ENCODE peak calls at places on chromosomes 3 and 15, in seven cellular contexts. O is osteoblast, W is coronary artery, J is brain microvascular endothelial cell, K is ovary, R is uterus, G is esophagus squamous epithelium. U is an unnamed sample.

GRCh38 chr3:174498638-174499037 is 360.5 kb upstream of the NAALADL2 start:
- DNase-seq in G (no peak), W (no peak), O (no peak), K (no peak), J (peak), R (no peak), U (no peak)

GRCh38 chr15:57370929-57371328 is 5.4 kb upstream of the CGNL1 start:
- DNase-seq in G (no peak), O (no peak), K (no peak), J (no peak), R (no peak), W (no peak), U (no peak)

GRCh38 chr3:136947477-136947876 is 10.3 kb upstream of the IL20RB start:
- DNase-seq in O (no peak), J (no peak), G (no peak), W (no peak), K (no peak), R (no peak), U (no peak)

GRCh38 chr3:58271901-58272501 is 34.0 kb upstream of the RPP14 start:
- DNase-seq in O (peak), K (no peak), G (no peak), W (no peak), R (no peak), J (peak), U (peak)

GRCh38 chr3:194685723-194686413 is at the start of gene FAM43A:
- DNase-seq in W (peak), O (peak), R (peak), J (peak), K (peak), G (peak), U (peak)

GRCh38 chr15:99455796-99456160 is 110.0 kb upstream of the MEF2A start:
- DNase-seq in G (no peak), W (peak), R (no peak), O (no peak), J (no peak), K (no peak), U (no peak)

GRCh38 chr3:86774082-86774691 is 216.8 kb downstream of the VGLL3 start:
- DNase-seq in R (no peak), G (no peak), W (no peak), J (no peak), O (peak), K (no peak), U (no peak)

GRCh38 chr3:88151358-88151757 is 1.6 kb downstream of the C3orf38 start:
- DNase-seq in K (no peak), R (no peak), W (no peak), J (no peak), O (peak), G (no peak), U (no peak)

GRCh38 chr3:79886204-79886603 is 118.4 kb upstream of the ROBO1 start:
- DNase-seq in O (no peak), R (no peak), G (no peak), W (no peak), J (peak), K (no peak), U (no peak)

GRCh38 chr3:153625506-153625905 is 463.5 kb downstream of the RAP2B start:
- DNase-seq in W (no peak), J (no peak), O (no peak), R (no peak), G (no peak), K (no peak), U (no peak)
- TF ChIP-seq CTCF in W (no peak), J (peak), O (peak), R (no peak), G (no peak), K (no peak), U (peak)

GRCh38 chr3:170356596-170357175 is 829 bp upstream of the SKIL start:
- DNase-seq in G (peak), J (peak), W (peak), K (peak), R (peak), O (no peak), U (peak)
- H3K4me3 ChIP-seq in G (peak), J (peak), W (peak), K (peak), R (peak), O (peak), U (peak)

DNA sequence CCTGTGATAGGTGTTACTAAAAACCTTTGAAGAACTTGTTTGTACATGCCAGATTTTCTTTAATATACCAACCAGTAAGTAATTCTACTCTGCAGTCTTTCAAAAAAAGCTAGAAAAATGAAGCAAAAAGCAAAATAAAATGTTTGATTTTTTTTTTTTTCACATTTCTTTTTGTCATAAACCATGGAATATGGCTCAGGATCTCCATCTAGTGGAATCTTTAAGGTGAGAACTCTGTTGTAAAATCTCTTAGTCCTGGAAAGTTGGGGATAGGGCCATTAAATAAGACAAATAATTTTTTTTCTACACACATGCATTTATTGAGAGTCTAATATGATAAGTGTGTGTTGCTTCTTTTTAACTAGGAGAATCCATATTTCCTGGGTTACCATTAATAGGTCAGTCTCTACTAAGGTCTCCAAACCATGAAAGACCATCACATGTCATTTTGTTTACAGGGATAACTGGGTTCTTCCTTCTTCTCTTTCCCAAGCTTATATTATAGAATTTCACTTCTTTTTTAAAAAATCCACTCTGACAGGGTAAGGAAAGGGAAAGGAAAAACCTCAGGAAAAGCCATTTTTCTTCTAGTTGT is 84.6 kb downstream of the SLC9A9 start:
- DNase-seq in K (no peak), W (no peak), O (no peak), J (no peak), R (no peak), G (no peak), U (no peak)
- TF ChIP-seq CTCF in K (no peak), W (no peak), O (peak), J (peak), R (no peak), G (peak), U (peak)

GRCh38 chr3:31247063-31247447 is 285.7 kb upstream of the STT3B start:
- DNase-seq in O (no peak), R (no peak), K (no peak), W (no peak), G (no peak), J (no peak), U (no peak)
- H3K4me3 ChIP-seq in O (no peak), R (no peak), K (no peak), W (no peak), G (no peak), J (no peak), U (no peak)

GRCh38 chr3:159819676-159820075 is 169.0 kb upstream of the IL12A start:
- DNase-seq in K (no peak), W (no peak), G (no peak), R (no peak), O (no peak), J (no peak), U (no peak)

GRCh38 chr3:159817136-159817535 is 171.5 kb upstream of the IL12A start:
- DNase-seq in O (no peak), G (no peak), K (no peak), J (no peak), R (no peak), W (no peak), U (no peak)

GRCh38 chr3:159818997-159819500 is 169.6 kb upstream of the IL12A start:
- DNase-seq in O (no peak), K (no peak), J (no peak), W (no peak), G (no peak), R (no peak), U (no peak)

GRCh38 chr3:159817571-159817970 is 171.1 kb upstream of the IL12A start:
- DNase-seq in R (no peak), G (no peak), K (no peak), J (no peak), W (no peak), O (no peak), U (no peak)

DNA sequence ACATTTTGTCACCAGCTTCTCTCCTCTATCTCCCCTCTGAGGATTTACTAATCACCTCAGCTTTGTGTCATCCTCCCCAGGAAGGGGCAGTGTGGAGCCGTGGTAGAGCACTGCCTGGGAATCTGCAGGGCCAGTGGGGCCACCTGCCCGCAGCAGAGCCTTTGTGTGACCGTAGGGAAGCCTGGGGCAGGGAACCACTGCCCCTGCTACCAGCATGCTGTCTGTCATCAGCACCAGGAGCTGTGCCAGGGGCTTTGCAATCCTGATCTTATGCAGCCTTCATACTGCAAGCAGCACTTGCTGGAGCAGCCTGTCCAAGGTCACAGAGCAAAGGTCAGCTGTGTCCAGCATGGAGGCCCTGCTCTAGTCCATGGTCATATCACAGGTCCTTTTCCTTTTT is 170.2 kb upstream of the IL12A start:
- DNase-seq in G (no peak), R (no peak), O (no peak), W (no peak), K (no peak), J (no peak), U (no peak)
- TF ChIP-seq CTCF in G (no peak), R (no peak), O (no peak), W (no peak), K (no peak), J (peak), U (no peak)

GRCh38 chr15:59236394-59236793 is 29.8 kb downstream of the LDHAL6B start:
- DNase-seq in R (no peak), K (no peak), J (no peak), G (no peak), W (no peak), O (no peak), U (no peak)

GRCh38 chr15:59242649-59243048 is 36.0 kb downstream of the LDHAL6B start:
- DNase-seq in G (no peak), R (no peak), W (no peak), O (no peak), J (no peak), K (no peak), U (no peak)

GRCh38 chr15:59232476-59232875 is 25.8 kb downstream of the LDHAL6B start:
- DNase-seq in R (no peak), W (no peak), O (peak), J (peak), K (no peak), G (no peak), U (peak)

GRCh38 chr15:59237119-59237853 is 30.6 kb downstream of the LDHAL6B start:
- DNase-seq in G (no peak), R (no peak), J (no peak), W (no peak), K (no peak), O (no peak), U (no peak)

GRCh38 chr15:59237854-59238252 is 31.2 kb downstream of the LDHAL6B start:
- DNase-seq in K (no peak), W (no peak), G (no peak), R (no peak), O (no peak), J (peak), U (no peak)
- H3K4me3 ChIP-seq in K (no peak), W (no peak), G (no peak), R (no peak), O (no peak), J (no peak), U (no peak)

GRCh38 chr15:25693321-25694237 is 169.5 kb downstream of the ATP10A start:
- DNase-seq in J (peak), R (peak), K (no peak), W (no peak), G (no peak), O (peak), U (no peak)

GRCh38 chr15:25689592-25689991 is 173.5 kb downstream of the ATP10A start:
- DNase-seq in J (no peak), K (no peak), W (no peak), O (no peak), R (peak), G (no peak), U (no peak)

GRCh38 chr15:25690673-25691543 is 172.2 kb downstream of the ATP10A start:
- DNase-seq in O (peak), J (peak), G (no peak), K (no peak), W (no peak), R (peak), U (peak)

GRCh38 chr15:25694238-25694584 is 168.9 kb downstream of the ATP10A start:
- DNase-seq in G (no peak), W (no peak), J (no peak), K (no peak), R (peak), O (peak), U (no peak)

GRCh38 chr15:25691544-25692430 is 171.3 kb downstream of the ATP10A start:
- DNase-seq in K (no peak), G (no peak), R (peak), O (peak), W (no peak), J (peak), U (no peak)
- TF ChIP-seq CTCF in K (no peak), G (no peak), R (no peak), O (peak), W (no peak), J (peak), U (peak)

GRCh38 chr3:56397798-56398197 is 70.5 kb downstream of the ERC2 start:
- DNase-seq in G (no peak), K (no peak), J (no peak), R (no peak), O (no peak), W (no peak), U (no peak)
- H3K4me3 ChIP-seq in G (no peak), K (no peak), J (no peak), R (no peak), O (no peak), W (no peak), U (no peak)

U was measured in AG09309.